ENCODE peak calls at places on chromosomes 1 and 21, in five cellular contexts. One of them, this sample, is unnamed.

GRCh38 chr1:50861742-50862141 is 98.3 kb downstream of the FAF1 start:
- DNase-seq in AG09309: no peak
- DNase-seq in GM12865: no peak
- DNase-seq in breast epithelium: no peak
- DNase-seq in fibroblast of lung: no peak
- DNase-seq in this sample: no peak

GRCh38 chr1:19835573-19835972 is 20.5 kb upstream of the RNF186 start:
- DNase-seq in GM12865: no peak
- DNase-seq in breast epithelium: no peak
- DNase-seq in AG09309: no peak
- DNase-seq in fibroblast of lung: no peak
- DNase-seq in this sample: no peak

GRCh38 chr1:198829948-198830347 is 191.1 kb downstream of the PTPRC start:
- DNase-seq in breast epithelium: no peak
- DNase-seq in AG09309: no peak
- DNase-seq in GM12865: peak
- DNase-seq in fibroblast of lung: peak
- DNase-seq in this sample: no peak

GRCh38 chr21:32253215-32253641 is 25.6 kb downstream of the MIS18A start:
- DNase-seq in breast epithelium: no peak
- DNase-seq in fibroblast of lung: peak
- DNase-seq in AG09309: no peak
- DNase-seq in GM12865: no peak
- DNase-seq in this sample: no peak

GRCh38 chr1:4973341-4973740 is 318.9 kb downstream of the AJAP1 start:
- DNase-seq in AG09309: no peak
- DNase-seq in fibroblast of lung: no peak
- DNase-seq in breast epithelium: no peak
- DNase-seq in GM12865: no peak
- DNase-seq in this sample: no peak

GRCh38 chr21:21740207-21740606 is 742.0 kb downstream of the NCAM2 start:
- DNase-seq in fibroblast of lung: no peak
- DNase-seq in breast epithelium: no peak
- DNase-seq in GM12865: no peak
- DNase-seq in AG09309: no peak
- DNase-seq in this sample: no peak

GRCh38 chr1:22332166-22332717 is 119.4 kb upstream of the ZBTB40 start:
- DNase-seq in breast epithelium: no peak
- DNase-seq in GM12865: no peak
- DNase-seq in fibroblast of lung: no peak
- DNase-seq in AG09309: no peak
- DNase-seq in this sample: no peak

GRCh38 chr1:161131721-161132409 is 602 bp downstream of the DEDD start:
- DNase-seq in AG09309: no peak
- DNase-seq in fibroblast of lung: peak
- DNase-seq in GM12865: peak
- DNase-seq in breast epithelium: no peak
- DNase-seq in this sample: peak

GRCh38 chr1:57112148-57112547 is 146.3 kb upstream of the C8B start:
- DNase-seq in breast epithelium: no peak
- DNase-seq in GM12865: no peak
- DNase-seq in fibroblast of lung: no peak
- DNase-seq in AG09309: no peak
- DNase-seq in this sample: no peak

GRCh38 chr1:160358073-160358472 is 8.8 kb upstream of the NHLH1 start:
- DNase-seq in GM12865: no peak
- DNase-seq in breast epithelium: no peak
- DNase-seq in fibroblast of lung: no peak
- DNase-seq in AG09309: no peak
- DNase-seq in this sample: no peak

GRCh38 chr1:22919341-22920025 is 53.2 kb downstream of the LACTBL1 start:
- DNase-seq in GM12865: no peak
- DNase-seq in fibroblast of lung: no peak
- DNase-seq in breast epithelium: no peak
- DNase-seq in AG09309: no peak
- DNase-seq in this sample: no peak

GRCh38 chr1:60911980-60912692 is 170.2 kb upstream of the NFIA start:
- DNase-seq in GM12865: no peak
- DNase-seq in AG09309: no peak
- DNase-seq in fibroblast of lung: no peak
- DNase-seq in breast epithelium: no peak
- DNase-seq in this sample: no peak

GRCh38 chr21:44729336-44730027 is 18.1 kb upstream of the TSPEAR start:
- DNase-seq in breast epithelium: no peak
- DNase-seq in fibroblast of lung: no peak
- DNase-seq in GM12865: no peak
- DNase-seq in AG09309: no peak
- DNase-seq in this sample: no peak

GRCh38 chr1:7594002-7594713 is 176.9 kb upstream of the VAMP3 start:
- DNase-seq in AG09309: no peak
- DNase-seq in fibroblast of lung: no peak
- DNase-seq in breast epithelium: no peak
- DNase-seq in GM12865: no peak
- DNase-seq in this sample: no peak

GRCh38 chr1:101284021-101284420 is 47.2 kb downstream of the S1PR1 start:
- DNase-seq in GM12865: no peak
- DNase-seq in breast epithelium: no peak
- DNase-seq in fibroblast of lung: no peak
- DNase-seq in AG09309: no peak
- DNase-seq in this sample: no peak

GRCh38 chr1:115428676-115429075 is 90.6 kb upstream of the NGF start:
- DNase-seq in GM12865: no peak
- DNase-seq in breast epithelium: no peak
- DNase-seq in AG09309: no peak
- DNase-seq in fibroblast of lung: no peak
- DNase-seq in this sample: no peak

GRCh38 chr1:65514083-65514482 is 93.6 kb downstream of the LEPR start:
- DNase-seq in GM12865: no peak
- DNase-seq in AG09309: peak
- DNase-seq in breast epithelium: no peak
- DNase-seq in fibroblast of lung: peak
- DNase-seq in this sample: no peak

GRCh38 chr1:72557446-72558049 is 275.2 kb upstream of the NEGR1 start:
- DNase-seq in AG09309: no peak
- DNase-seq in fibroblast of lung: peak
- DNase-seq in GM12865: peak
- DNase-seq in breast epithelium: no peak
- DNase-seq in this sample: no peak

GRCh38 chr21:34073749-34074282 is 438 bp downstream of the MRPS6 start:
- DNase-seq in breast epithelium: no peak
- DNase-seq in fibroblast of lung: no peak
- DNase-seq in GM12865: peak
- DNase-seq in AG09309: no peak
- DNase-seq in this sample: peak

GRCh38 chr1:177913762-177914540 is 55.9 kb downstream of the SEC16B start:
- DNase-seq in GM12865: peak
- DNase-seq in fibroblast of lung: peak
- DNase-seq in breast epithelium: no peak
- DNase-seq in AG09309: no peak
- DNase-seq in this sample: peak

GRCh38 chr1:31760422-31760900 is 3.7 kb downstream of the ADGRB2 start:
- DNase-seq in AG09309: no peak
- DNase-seq in fibroblast of lung: no peak
- DNase-seq in GM12865: no peak
- DNase-seq in breast epithelium: no peak
- DNase-seq in this sample: peak

GRCh38 chr1:3607703-3608065 is 3.6 kb downstream of the MEGF6 start:
- DNase-seq in AG09309: no peak
- DNase-seq in GM12865: no peak
- DNase-seq in fibroblast of lung: no peak
- DNase-seq in breast epithelium: no peak
- DNase-seq in this sample: no peak

GRCh38 chr21:45920824-45921600 is 60.6 kb upstream of the COL6A1 start:
- DNase-seq in breast epithelium: no peak
- DNase-seq in fibroblast of lung: peak
- DNase-seq in GM12865: no peak
- DNase-seq in AG09309: no peak
- DNase-seq in this sample: no peak

GRCh38 chr1:213260322-213261075 is 209.5 kb downstream of the RPS6KC1 start:
- DNase-seq in fibroblast of lung: no peak
- DNase-seq in GM12865: no peak
- DNase-seq in AG09309: no peak
- DNase-seq in breast epithelium: no peak
- DNase-seq in this sample: no peak

GRCh38 chr1:10693497-10694273 is 102.8 kb downstream of the CASZ1 start:
- DNase-seq in AG09309: no peak
- DNase-seq in fibroblast of lung: no peak
- DNase-seq in GM12865: peak
- DNase-seq in breast epithelium: no peak
- DNase-seq in this sample: peak

GRCh38 chr21:42834730-42835191 is 44.6 kb downstream of the WDR4 start:
- DNase-seq in breast epithelium: no peak
- DNase-seq in fibroblast of lung: no peak
- DNase-seq in AG09309: no peak
- DNase-seq in GM12865: no peak
- DNase-seq in this sample: no peak

GRCh38 chr1:202505356-202505755 is 156.9 kb downstream of the PPP1R12B start:
- DNase-seq in GM12865: no peak
- DNase-seq in AG09309: peak
- DNase-seq in fibroblast of lung: peak
- DNase-seq in breast epithelium: no peak
- DNase-seq in this sample: no peak

GRCh38 chr1:84674021-84674420 is 16.2 kb downstream of the SSX2IP start:
- DNase-seq in fibroblast of lung: no peak
- DNase-seq in GM12865: no peak
- DNase-seq in AG09309: no peak
- DNase-seq in breast epithelium: no peak
- DNase-seq in this sample: no peak

GRCh38 chr1:84665703-84666317 is 24.5 kb downstream of the SSX2IP start:
- DNase-seq in fibroblast of lung: peak
- DNase-seq in breast epithelium: no peak
- DNase-seq in AG09309: peak
- DNase-seq in GM12865: no peak
- DNase-seq in this sample: no peak

GRCh38 chr1:84669831-84670230 is 20.4 kb downstream of the SSX2IP start:
- DNase-seq in fibroblast of lung: peak
- DNase-seq in AG09309: no peak
- DNase-seq in GM12865: no peak
- DNase-seq in breast epithelium: no peak
- DNase-seq in this sample: no peak

GRCh38 chr1:84672080-84672735 is 18.1 kb downstream of the SSX2IP start:
- DNase-seq in AG09309: no peak
- DNase-seq in fibroblast of lung: no peak
- DNase-seq in breast epithelium: no peak
- DNase-seq in GM12865: no peak
- DNase-seq in this sample: no peak

GRCh38 chr1:84668185-84668584 is 22.1 kb downstream of the SSX2IP start:
- DNase-seq in fibroblast of lung: peak
- DNase-seq in breast epithelium: no peak
- DNase-seq in AG09309: no peak
- DNase-seq in GM12865: peak
- DNase-seq in this sample: no peak
- TF ChIP-seq CTCF in fibroblast of lung: peak
- TF ChIP-seq CTCF in breast epithelium: no peak
- TF ChIP-seq CTCF in AG09309: peak
- TF ChIP-seq CTCF in GM12865: peak
- TF ChIP-seq CTCF in this sample: no peak

DNA sequence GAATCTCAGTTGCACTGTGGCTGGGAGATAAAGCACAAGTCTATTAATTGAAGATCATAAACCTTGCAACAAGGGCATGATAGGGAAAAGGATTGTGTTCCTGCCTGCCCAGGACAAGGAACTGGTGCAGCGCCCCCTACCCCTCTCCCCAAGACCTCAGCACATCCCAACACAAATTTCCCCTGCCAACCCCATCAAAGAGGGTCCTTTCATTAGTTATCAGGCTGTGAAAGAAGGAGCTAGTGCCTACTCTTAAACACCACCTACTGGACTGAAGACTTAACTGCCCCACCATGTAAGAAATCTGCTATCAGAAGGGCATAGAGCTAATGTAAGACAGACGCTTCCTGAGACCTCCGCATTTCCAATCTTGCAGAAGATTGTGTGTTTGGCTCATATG is 372.6 kb downstream of the AGBL4 start:
- DNase-seq in GM12865: no peak
- DNase-seq in fibroblast of lung: no peak
- DNase-seq in AG09309: no peak
- DNase-seq in breast epithelium: no peak
- DNase-seq in this sample: no peak
- TF ChIP-seq CTCF in GM12865: no peak
- TF ChIP-seq CTCF in fibroblast of lung: no peak
- TF ChIP-seq CTCF in AG09309: no peak
- TF ChIP-seq CTCF in breast epithelium: no peak
- TF ChIP-seq CTCF in this sample: no peak

DNA sequence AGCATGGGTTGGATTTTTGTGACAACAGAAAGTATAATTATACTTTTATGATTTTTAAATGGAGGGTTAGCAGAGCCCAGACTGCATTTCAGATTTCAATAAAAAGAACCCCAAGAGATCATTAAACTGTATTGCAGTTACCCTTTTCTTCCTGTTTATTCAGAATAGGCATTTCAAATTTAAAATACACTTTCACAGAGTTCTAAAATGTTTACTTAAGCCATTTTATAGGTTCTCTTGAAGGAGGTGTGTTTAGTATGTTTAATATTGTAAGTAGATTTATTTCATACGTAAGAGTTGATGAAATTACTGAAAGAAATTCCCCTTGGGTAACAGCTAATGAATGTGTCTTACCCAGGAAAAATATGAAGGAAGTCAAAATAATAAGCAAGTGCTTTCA is 17.4 kb downstream of the UAP1 start:
- DNase-seq in fibroblast of lung: no peak
- DNase-seq in GM12865: no peak
- DNase-seq in breast epithelium: no peak
- DNase-seq in AG09309: no peak
- DNase-seq in this sample: no peak
- TF ChIP-seq CTCF in fibroblast of lung: no peak
- TF ChIP-seq CTCF in GM12865: no peak
- TF ChIP-seq CTCF in breast epithelium: no peak
- TF ChIP-seq CTCF in AG09309: no peak
- TF ChIP-seq CTCF in this sample: no peak

GRCh38 chr1:244030481-244031040 is 20.5 kb upstream of the ZBTB18 start:
- DNase-seq in fibroblast of lung: no peak
- DNase-seq in AG09309: no peak
- DNase-seq in breast epithelium: no peak
- DNase-seq in GM12865: no peak
- DNase-seq in this sample: no peak

GRCh38 chr1:244027491-244027890 is 23.6 kb upstream of the ZBTB18 start:
- DNase-seq in GM12865: no peak
- DNase-seq in breast epithelium: no peak
- DNase-seq in AG09309: no peak
- DNase-seq in fibroblast of lung: no peak
- DNase-seq in this sample: no peak

GRCh38 chr1:244028701-244029100 is 22.4 kb upstream of the ZBTB18 start:
- DNase-seq in GM12865: no peak
- DNase-seq in AG09309: no peak
- DNase-seq in breast epithelium: no peak
- DNase-seq in fibroblast of lung: no peak
- DNase-seq in this sample: no peak

GRCh38 chr1:244029137-244029536 is 21.9 kb upstream of the ZBTB18 start:
- DNase-seq in breast epithelium: no peak
- DNase-seq in fibroblast of lung: no peak
- DNase-seq in AG09309: no peak
- DNase-seq in GM12865: no peak
- DNase-seq in this sample: no peak
- TF ChIP-seq CTCF in breast epithelium: no peak
- TF ChIP-seq CTCF in fibroblast of lung: no peak
- TF ChIP-seq CTCF in AG09309: peak
- TF ChIP-seq CTCF in GM12865: no peak
- TF ChIP-seq CTCF in this sample: no peak

GRCh38 chr1:246608616-246609376 is 42.5 kb downstream of the CNST start:
- DNase-seq in GM12865: peak
- DNase-seq in breast epithelium: peak
- DNase-seq in fibroblast of lung: peak
- DNase-seq in AG09309: peak
- DNase-seq in this sample: no peak
- TF ChIP-seq CTCF in GM12865: no peak
- TF ChIP-seq CTCF in breast epithelium: no peak
- TF ChIP-seq CTCF in fibroblast of lung: peak
- TF ChIP-seq CTCF in AG09309: peak
- TF ChIP-seq CTCF in this sample: no peak

This sample was measured in nephron progenitor cell.